ENCODE peak calls at places on chromosomes 3 and 15, in four cellular contexts. One of them, this sample, is unnamed.

GRCh38 chr3:14577897-14578296 is 37.8 kb upstream of the GRIP2 start:
- DNase-seq in stimulated activated naive B cell treated with anti-CD40 and anti-IgM and Interleukin-4, amounts not matched to agents 10 μg/mL and 1 μg/mL and 100 μg/mL, for 72 hours: no peak
- DNase-seq in ACHN: no peak
- DNase-seq in fibroblast of mammary gland: no peak
- DNase-seq in this sample: no peak

GRCh38 chr3:135040321-135041110 is 245.5 kb downstream of the EPHB1 start:
- DNase-seq in stimulated activated naive B cell treated with anti-CD40 and anti-IgM and Interleukin-4, amounts not matched to agents 10 μg/mL and 1 μg/mL and 100 μg/mL, for 72 hours: no peak
- DNase-seq in ACHN: no peak
- DNase-seq in fibroblast of mammary gland: no peak
- DNase-seq in this sample: no peak

GRCh38 chr3:129606522-129607390 is at the start of gene PLXND1:
- DNase-seq in stimulated activated naive B cell treated with anti-CD40 and anti-IgM and Interleukin-4, amounts not matched to agents 10 μg/mL and 1 μg/mL and 100 μg/mL, for 72 hours: no peak
- DNase-seq in ACHN: peak; percentile 59
- DNase-seq in fibroblast of mammary gland: peak; percentile 64
- DNase-seq in this sample: no peak

GRCh38 chr15:48811325-48811938 is 563 bp upstream of the CEP152 start:
- DNase-seq in stimulated activated naive B cell treated with anti-CD40 and anti-IgM and Interleukin-4, amounts not matched to agents 10 μg/mL and 1 μg/mL and 100 μg/mL, for 72 hours: no peak
- DNase-seq in ACHN: no peak
- DNase-seq in fibroblast of mammary gland: no peak
- DNase-seq in this sample: no peak

GRCh38 chr15:80405970-80406369 is 1.8 kb downstream of the ARNT2 start:
- DNase-seq in stimulated activated naive B cell treated with anti-CD40 and anti-IgM and Interleukin-4, amounts not matched to agents 10 μg/mL and 1 μg/mL and 100 μg/mL, for 72 hours: no peak
- DNase-seq in ACHN: no peak
- DNase-seq in fibroblast of mammary gland: no peak
- DNase-seq in this sample: no peak

GRCh38 chr3:43863966-43864933 is 173.5 kb downstream of the ABHD5 start:
- DNase-seq in stimulated activated naive B cell treated with anti-CD40 and anti-IgM and Interleukin-4, amounts not matched to agents 10 μg/mL and 1 μg/mL and 100 μg/mL, for 72 hours: no peak
- DNase-seq in ACHN: no peak
- DNase-seq in fibroblast of mammary gland: no peak
- DNase-seq in this sample: no peak

GRCh38 chr3:171804618-171805389 is 5.5 kb downstream of the PLD1 start:
- DNase-seq in stimulated activated naive B cell treated with anti-CD40 and anti-IgM and Interleukin-4, amounts not matched to agents 10 μg/mL and 1 μg/mL and 100 μg/mL, for 72 hours: no peak
- DNase-seq in ACHN: no peak
- DNase-seq in fibroblast of mammary gland: peak; percentile 87
- DNase-seq in this sample: no peak

GRCh38 chr15:62648954-62649353 is 393.6 kb upstream of the TPM1 start:
- DNase-seq in stimulated activated naive B cell treated with anti-CD40 and anti-IgM and Interleukin-4, amounts not matched to agents 10 μg/mL and 1 μg/mL and 100 μg/mL, for 72 hours: no peak
- DNase-seq in ACHN: peak; percentile 17
- DNase-seq in fibroblast of mammary gland: peak; percentile 35
- DNase-seq in this sample: peak; percentile 35

GRCh38 chr3:55531266-55531665 is 44.2 kb upstream of the WNT5A start:
- DNase-seq in stimulated activated naive B cell treated with anti-CD40 and anti-IgM and Interleukin-4, amounts not matched to agents 10 μg/mL and 1 μg/mL and 100 μg/mL, for 72 hours: no peak
- DNase-seq in ACHN: no peak
- DNase-seq in fibroblast of mammary gland: no peak
- DNase-seq in this sample: no peak

GRCh38 chr3:100865442-100865841 is 127.8 kb downstream of the ABI3BP start:
- DNase-seq in stimulated activated naive B cell treated with anti-CD40 and anti-IgM and Interleukin-4, amounts not matched to agents 10 μg/mL and 1 μg/mL and 100 μg/mL, for 72 hours: no peak
- DNase-seq in ACHN: no peak
- DNase-seq in fibroblast of mammary gland: peak; percentile 57
- DNase-seq in this sample: no peak

GRCh38 chr3:71339049-71339448 is 244.5 kb downstream of the FOXP1 start:
- DNase-seq in stimulated activated naive B cell treated with anti-CD40 and anti-IgM and Interleukin-4, amounts not matched to agents 10 μg/mL and 1 μg/mL and 100 μg/mL, for 72 hours: no peak
- DNase-seq in ACHN: no peak
- DNase-seq in fibroblast of mammary gland: no peak
- DNase-seq in this sample: no peak

GRCh38 chr3:16187213-16187790 is 12.8 kb downstream of the GALNT15 start:
- DNase-seq in stimulated activated naive B cell treated with anti-CD40 and anti-IgM and Interleukin-4, amounts not matched to agents 10 μg/mL and 1 μg/mL and 100 μg/mL, for 72 hours: no peak
- DNase-seq in ACHN: no peak
- DNase-seq in fibroblast of mammary gland: no peak
- DNase-seq in this sample: no peak

GRCh38 chr3:101850327-101851048 is 1.2 kb downstream of the NFKBIZ start:
- DNase-seq in stimulated activated naive B cell treated with anti-CD40 and anti-IgM and Interleukin-4, amounts not matched to agents 10 μg/mL and 1 μg/mL and 100 μg/mL, for 72 hours: peak; percentile 52
- DNase-seq in ACHN: no peak
- DNase-seq in fibroblast of mammary gland: peak; percentile 85
- DNase-seq in this sample: peak; percentile 65

GRCh38 chr15:23564798-23565394 is 578 bp upstream of the MKRN3 start:
- DNase-seq in stimulated activated naive B cell treated with anti-CD40 and anti-IgM and Interleukin-4, amounts not matched to agents 10 μg/mL and 1 μg/mL and 100 μg/mL, for 72 hours: no peak
- DNase-seq in ACHN: no peak
- DNase-seq in fibroblast of mammary gland: no peak
- DNase-seq in this sample: no peak

GRCh38 chr3:174859756-174860155 is 622 bp downstream of the NAALADL2 start:
- DNase-seq in stimulated activated naive B cell treated with anti-CD40 and anti-IgM and Interleukin-4, amounts not matched to agents 10 μg/mL and 1 μg/mL and 100 μg/mL, for 72 hours: no peak
- DNase-seq in ACHN: no peak
- DNase-seq in fibroblast of mammary gland: no peak
- DNase-seq in this sample: no peak

GRCh38 chr15:99476413-99477222 is 89.2 kb upstream of the MEF2A start:
- DNase-seq in stimulated activated naive B cell treated with anti-CD40 and anti-IgM and Interleukin-4, amounts not matched to agents 10 μg/mL and 1 μg/mL and 100 μg/mL, for 72 hours: peak; percentile 48
- DNase-seq in ACHN: peak; percentile 65
- DNase-seq in fibroblast of mammary gland: peak; percentile 99
- DNase-seq in this sample: no peak

GRCh38 chr15:25237291-25237978 is 201.4 kb downstream of the UBE3A start:
- DNase-seq in stimulated activated naive B cell treated with anti-CD40 and anti-IgM and Interleukin-4, amounts not matched to agents 10 μg/mL and 1 μg/mL and 100 μg/mL, for 72 hours: no peak
- DNase-seq in ACHN: no peak
- DNase-seq in fibroblast of mammary gland: no peak
- DNase-seq in this sample: no peak

GRCh38 chr3:124878561-124879394 is 8.4 kb downstream of the ITGB5 start:
- DNase-seq in stimulated activated naive B cell treated with anti-CD40 and anti-IgM and Interleukin-4, amounts not matched to agents 10 μg/mL and 1 μg/mL and 100 μg/mL, for 72 hours: no peak
- DNase-seq in ACHN: peak; percentile 92
- DNase-seq in fibroblast of mammary gland: peak; percentile 99
- DNase-seq in this sample: no peak

GRCh38 chr3:113117511-113118302 is 93.7 kb upstream of the BOC start:
- DNase-seq in stimulated activated naive B cell treated with anti-CD40 and anti-IgM and Interleukin-4, amounts not matched to agents 10 μg/mL and 1 μg/mL and 100 μg/mL, for 72 hours: no peak
- DNase-seq in ACHN: no peak
- DNase-seq in fibroblast of mammary gland: peak; percentile 89
- DNase-seq in this sample: no peak

GRCh38 chr15:94910166-94910565 is 678.8 kb downstream of the MCTP2 start:
- DNase-seq in stimulated activated naive B cell treated with anti-CD40 and anti-IgM and Interleukin-4, amounts not matched to agents 10 μg/mL and 1 μg/mL and 100 μg/mL, for 72 hours: no peak
- DNase-seq in ACHN: no peak
- DNase-seq in fibroblast of mammary gland: no peak
- DNase-seq in this sample: no peak

GRCh38 chr3:27568393-27568792 is 84.2 kb upstream of the SLC4A7 start:
- DNase-seq in stimulated activated naive B cell treated with anti-CD40 and anti-IgM and Interleukin-4, amounts not matched to agents 10 μg/mL and 1 μg/mL and 100 μg/mL, for 72 hours: no peak
- DNase-seq in ACHN: no peak
- DNase-seq in fibroblast of mammary gland: peak; percentile 48
- DNase-seq in this sample: no peak

GRCh38 chr15:65034719-65035118 is 5.3 kb upstream of the MTFMT start:
- DNase-seq in stimulated activated naive B cell treated with anti-CD40 and anti-IgM and Interleukin-4, amounts not matched to agents 10 μg/mL and 1 μg/mL and 100 μg/mL, for 72 hours: no peak
- DNase-seq in ACHN: no peak
- DNase-seq in fibroblast of mammary gland: no peak
- DNase-seq in this sample: no peak

GRCh38 chr3:5733995-5734394 is 546.5 kb downstream of the EDEM1 start:
- DNase-seq in stimulated activated naive B cell treated with anti-CD40 and anti-IgM and Interleukin-4, amounts not matched to agents 10 μg/mL and 1 μg/mL and 100 μg/mL, for 72 hours: no peak
- DNase-seq in ACHN: no peak
- DNase-seq in fibroblast of mammary gland: no peak
- DNase-seq in this sample: no peak

GRCh38 chr3:108393128-108393900 is 97.0 kb downstream of the HHLA2 start:
- DNase-seq in stimulated activated naive B cell treated with anti-CD40 and anti-IgM and Interleukin-4, amounts not matched to agents 10 μg/mL and 1 μg/mL and 100 μg/mL, for 72 hours: no peak
- DNase-seq in ACHN: no peak
- DNase-seq in fibroblast of mammary gland: no peak
- DNase-seq in this sample: no peak

GRCh38 chr3:35201221-35201620 is 438.1 kb upstream of the ARPP21 start:
- DNase-seq in stimulated activated naive B cell treated with anti-CD40 and anti-IgM and Interleukin-4, amounts not matched to agents 10 μg/mL and 1 μg/mL and 100 μg/mL, for 72 hours: no peak
- DNase-seq in ACHN: no peak
- DNase-seq in fibroblast of mammary gland: no peak
- DNase-seq in this sample: no peak

GRCh38 chr3:129013491-129013891 is 12.4 kb downstream of the EFCC1 start:
- DNase-seq in stimulated activated naive B cell treated with anti-CD40 and anti-IgM and Interleukin-4, amounts not matched to agents 10 μg/mL and 1 μg/mL and 100 μg/mL, for 72 hours: no peak
- DNase-seq in ACHN: no peak
- DNase-seq in fibroblast of mammary gland: peak; percentile 23
- DNase-seq in this sample: no peak

GRCh38 chr3:13879946-13880810 is at the start of gene WNT7A:
- DNase-seq in stimulated activated naive B cell treated with anti-CD40 and anti-IgM and Interleukin-4, amounts not matched to agents 10 μg/mL and 1 μg/mL and 100 μg/mL, for 72 hours: peak; percentile 15
- DNase-seq in ACHN: no peak
- DNase-seq in fibroblast of mammary gland: no peak
- DNase-seq in this sample: no peak

GRCh38 chr3:52453496-52454234 is at the start of gene TNNC1:
- DNase-seq in stimulated activated naive B cell treated with anti-CD40 and anti-IgM and Interleukin-4, amounts not matched to agents 10 μg/mL and 1 μg/mL and 100 μg/mL, for 72 hours: no peak
- DNase-seq in ACHN: no peak
- DNase-seq in fibroblast of mammary gland: no peak
- DNase-seq in this sample: no peak

GRCh38 chr3:45958333-45958791 is 15.1 kb downstream of the CXCR6 start:
- DNase-seq in stimulated activated naive B cell treated with anti-CD40 and anti-IgM and Interleukin-4, amounts not matched to agents 10 μg/mL and 1 μg/mL and 100 μg/mL, for 72 hours: no peak
- DNase-seq in ACHN: no peak
- DNase-seq in fibroblast of mammary gland: peak; percentile 73
- DNase-seq in this sample: no peak

GRCh38 chr3:107800705-107801104 is 277.9 kb downstream of the BBX start:
- DNase-seq in stimulated activated naive B cell treated with anti-CD40 and anti-IgM and Interleukin-4, amounts not matched to agents 10 μg/mL and 1 μg/mL and 100 μg/mL, for 72 hours: no peak
- DNase-seq in ACHN: no peak
- DNase-seq in fibroblast of mammary gland: no peak
- DNase-seq in this sample: no peak

GRCh38 chr15:73317651-73318462 is 50.9 kb downstream of the HCN4 start:
- DNase-seq in stimulated activated naive B cell treated with anti-CD40 and anti-IgM and Interleukin-4, amounts not matched to agents 10 μg/mL and 1 μg/mL and 100 μg/mL, for 72 hours: no peak
- DNase-seq in ACHN: no peak
- DNase-seq in fibroblast of mammary gland: no peak
- DNase-seq in this sample: no peak

This sample was measured in GM12878.